ENCODE peak calls at places on chromosomes 6 and 20, in ten cellular contexts. One of them, this sample, is unnamed.

GRCh38 chr20:59004763-59005522 is 2.1 kb downstream of the CTSZ start:
- DNase-seq in body of pancreas: peak
- DNase-seq in GM12891: peak
- DNase-seq in ovary: no peak
- DNase-seq in transverse colon: peak
- DNase-seq in GM12878: peak
- DNase-seq in Peyer's patch: peak
- DNase-seq in sigmoid colon: peak
- DNase-seq in A549: no peak
- DNase-seq in spleen: peak
- DNase-seq in this sample: no peak

GRCh38 chr6:46130665-46131064 is 876 bp downstream of the ENPP4 start:
- DNase-seq in body of pancreas: no peak
- DNase-seq in GM12891: no peak
- DNase-seq in ovary: no peak
- DNase-seq in transverse colon: no peak
- DNase-seq in GM12878: no peak
- DNase-seq in Peyer's patch: no peak
- DNase-seq in sigmoid colon: no peak
- DNase-seq in A549: no peak
- DNase-seq in spleen: no peak
- DNase-seq in this sample: no peak

GRCh38 chr6:128515550-128516513 is 4.6 kb downstream of the PTPRK start:
- DNase-seq in body of pancreas: no peak
- DNase-seq in GM12891: no peak
- DNase-seq in ovary: no peak
- DNase-seq in transverse colon: no peak
- DNase-seq in GM12878: no peak
- DNase-seq in Peyer's patch: no peak
- DNase-seq in sigmoid colon: no peak
- DNase-seq in A549: no peak
- DNase-seq in spleen: no peak
- DNase-seq in this sample: no peak

GRCh38 chr20:54320148-54320607 is 112.3 kb downstream of the PFDN4 start:
- DNase-seq in body of pancreas: no peak
- DNase-seq in GM12891: no peak
- DNase-seq in ovary: no peak
- DNase-seq in transverse colon: no peak
- DNase-seq in GM12878: no peak
- DNase-seq in Peyer's patch: no peak
- DNase-seq in sigmoid colon: no peak
- DNase-seq in A549: no peak
- DNase-seq in spleen: no peak
- DNase-seq in this sample: no peak

GRCh38 chr20:62740286-62741141 is 31.9 kb downstream of the NTSR1 start:
- DNase-seq in body of pancreas: peak
- DNase-seq in GM12891: peak
- DNase-seq in ovary: peak
- DNase-seq in transverse colon: peak
- DNase-seq in GM12878: peak
- DNase-seq in Peyer's patch: peak
- DNase-seq in sigmoid colon: peak
- DNase-seq in A549: peak
- DNase-seq in spleen: peak
- DNase-seq in this sample: peak

GRCh38 chr6:136103763-136104311 is 146.3 kb downstream of the MTFR2 start:
- DNase-seq in body of pancreas: peak
- DNase-seq in GM12891: no peak
- DNase-seq in ovary: no peak
- DNase-seq in transverse colon: peak
- DNase-seq in GM12878: no peak
- DNase-seq in Peyer's patch: no peak
- DNase-seq in sigmoid colon: peak
- DNase-seq in A549: no peak
- DNase-seq in spleen: no peak
- DNase-seq in this sample: no peak

GRCh38 chr6:128573036-128573435 is 52.6 kb upstream of the PTPRK start:
- DNase-seq in body of pancreas: no peak
- DNase-seq in GM12891: no peak
- DNase-seq in ovary: no peak
- DNase-seq in transverse colon: no peak
- DNase-seq in GM12878: no peak
- DNase-seq in Peyer's patch: no peak
- DNase-seq in sigmoid colon: no peak
- DNase-seq in A549: no peak
- DNase-seq in spleen: no peak
- DNase-seq in this sample: no peak

GRCh38 chr6:120405947-120406346 is 928.3 kb downstream of the TBC1D32 start:
- DNase-seq in body of pancreas: no peak
- DNase-seq in GM12891: no peak
- DNase-seq in ovary: no peak
- DNase-seq in transverse colon: no peak
- DNase-seq in GM12878: no peak
- DNase-seq in Peyer's patch: no peak
- DNase-seq in sigmoid colon: no peak
- DNase-seq in A549: no peak
- DNase-seq in spleen: no peak
- DNase-seq in this sample: no peak

GRCh38 chr20:63009988-63010769 is 3.4 kb upstream of the BHLHE23 start:
- DNase-seq in body of pancreas: peak
- DNase-seq in GM12891: peak
- DNase-seq in ovary: no peak
- DNase-seq in transverse colon: peak
- DNase-seq in GM12878: peak
- DNase-seq in Peyer's patch: peak
- DNase-seq in sigmoid colon: no peak
- DNase-seq in A549: no peak
- DNase-seq in spleen: peak
- DNase-seq in this sample: no peak

GRCh38 chr6:165821754-165822153 is 158.7 kb upstream of the PDE10A start:
- DNase-seq in body of pancreas: no peak
- DNase-seq in GM12891: no peak
- DNase-seq in ovary: no peak
- DNase-seq in transverse colon: no peak
- DNase-seq in GM12878: no peak
- DNase-seq in Peyer's patch: no peak
- DNase-seq in sigmoid colon: no peak
- DNase-seq in A549: no peak
- DNase-seq in spleen: no peak
- DNase-seq in this sample: no peak

GRCh38 chr6:104527761-104528415 is 331.8 kb downstream of the HACE1 start:
- DNase-seq in body of pancreas: peak
- DNase-seq in GM12891: no peak
- DNase-seq in ovary: no peak
- DNase-seq in transverse colon: peak
- DNase-seq in GM12878: no peak
- DNase-seq in Peyer's patch: no peak
- DNase-seq in sigmoid colon: peak
- DNase-seq in A549: no peak
- DNase-seq in spleen: no peak
- DNase-seq in this sample: no peak

GRCh38 chr20:57749131-57749690 is 39.4 kb upstream of the PMEPA1 start:
- DNase-seq in body of pancreas: no peak
- DNase-seq in GM12891: no peak
- DNase-seq in ovary: no peak
- DNase-seq in transverse colon: no peak
- DNase-seq in GM12878: no peak
- DNase-seq in Peyer's patch: no peak
- DNase-seq in sigmoid colon: peak
- DNase-seq in A549: no peak
- DNase-seq in spleen: peak
- DNase-seq in this sample: no peak

GRCh38 chr20:48841196-48841860 is 13.5 kb upstream of the PREX1 start:
- DNase-seq in body of pancreas: no peak
- DNase-seq in GM12891: no peak
- DNase-seq in ovary: no peak
- DNase-seq in transverse colon: no peak
- DNase-seq in GM12878: no peak
- DNase-seq in Peyer's patch: no peak
- DNase-seq in sigmoid colon: no peak
- DNase-seq in A549: no peak
- DNase-seq in spleen: no peak
- DNase-seq in this sample: no peak

GRCh38 chr20:34955232-34956040 is at the start of the genes GSS and MYH7B:
- DNase-seq in body of pancreas: peak
- DNase-seq in GM12891: peak
- DNase-seq in ovary: peak
- DNase-seq in transverse colon: peak
- DNase-seq in GM12878: peak
- DNase-seq in Peyer's patch: peak
- DNase-seq in sigmoid colon: peak
- DNase-seq in A549: peak
- DNase-seq in spleen: peak
- DNase-seq in this sample: peak
- TF ChIP-seq POLR2A in body of pancreas: peak
- TF ChIP-seq POLR2A in GM12891: peak
- TF ChIP-seq POLR2A in ovary: peak
- TF ChIP-seq POLR2A in transverse colon: peak
- TF ChIP-seq POLR2A in GM12878: peak
- TF ChIP-seq POLR2A in Peyer's patch: peak
- TF ChIP-seq POLR2A in sigmoid colon: peak
- TF ChIP-seq POLR2A in A549: peak
- TF ChIP-seq POLR2A in spleen: peak
- TF ChIP-seq POLR2A in this sample: peak

GRCh38 chr6:66538548-66539135 is 831.6 kb upstream of the EYS start:
- DNase-seq in body of pancreas: no peak
- DNase-seq in GM12891: no peak
- DNase-seq in ovary: no peak
- DNase-seq in transverse colon: no peak
- DNase-seq in GM12878: no peak
- DNase-seq in Peyer's patch: no peak
- DNase-seq in sigmoid colon: no peak
- DNase-seq in A549: no peak
- DNase-seq in spleen: no peak
- DNase-seq in this sample: no peak

GRCh38 chr6:66533921-66534404 is 826.9 kb upstream of the EYS start:
- DNase-seq in body of pancreas: no peak
- DNase-seq in GM12891: no peak
- DNase-seq in ovary: no peak
- DNase-seq in transverse colon: no peak
- DNase-seq in GM12878: no peak
- DNase-seq in Peyer's patch: no peak
- DNase-seq in sigmoid colon: no peak
- DNase-seq in A549: no peak
- DNase-seq in spleen: no peak
- DNase-seq in this sample: no peak
- TF ChIP-seq POLR2A in body of pancreas: no peak
- TF ChIP-seq POLR2A in GM12891: no peak
- TF ChIP-seq POLR2A in ovary: no peak
- TF ChIP-seq POLR2A in transverse colon: no peak
- TF ChIP-seq POLR2A in GM12878: no peak
- TF ChIP-seq POLR2A in Peyer's patch: no peak
- TF ChIP-seq POLR2A in sigmoid colon: no peak
- TF ChIP-seq POLR2A in A549: no peak
- TF ChIP-seq POLR2A in spleen: no peak
- TF ChIP-seq POLR2A in this sample: no peak

GRCh38 chr20:22526512-22527012 is 57.8 kb downstream of the FOXA2 start:
- DNase-seq in body of pancreas: no peak
- DNase-seq in GM12891: no peak
- DNase-seq in ovary: no peak
- DNase-seq in transverse colon: no peak
- DNase-seq in GM12878: no peak
- DNase-seq in Peyer's patch: no peak
- DNase-seq in sigmoid colon: no peak
- DNase-seq in A549: no peak
- DNase-seq in spleen: no peak
- DNase-seq in this sample: no peak

GRCh38 chr20:22523499-22524392 is 60.6 kb downstream of the FOXA2 start:
- DNase-seq in body of pancreas: peak
- DNase-seq in GM12891: no peak
- DNase-seq in ovary: no peak
- DNase-seq in transverse colon: peak
- DNase-seq in GM12878: no peak
- DNase-seq in Peyer's patch: peak
- DNase-seq in sigmoid colon: no peak
- DNase-seq in A549: no peak
- DNase-seq in spleen: no peak
- DNase-seq in this sample: no peak

GRCh38 chr20:22524393-22525015 is 59.9 kb downstream of the FOXA2 start:
- DNase-seq in body of pancreas: peak
- DNase-seq in GM12891: no peak
- DNase-seq in ovary: no peak
- DNase-seq in transverse colon: no peak
- DNase-seq in GM12878: no peak
- DNase-seq in Peyer's patch: no peak
- DNase-seq in sigmoid colon: no peak
- DNase-seq in A549: no peak
- DNase-seq in spleen: no peak
- DNase-seq in this sample: no peak

GRCh38 chr20:22525821-22526220 is 58.6 kb downstream of the FOXA2 start:
- DNase-seq in body of pancreas: peak
- DNase-seq in GM12891: no peak
- DNase-seq in ovary: no peak
- DNase-seq in transverse colon: no peak
- DNase-seq in GM12878: no peak
- DNase-seq in Peyer's patch: no peak
- DNase-seq in sigmoid colon: no peak
- DNase-seq in A549: no peak
- DNase-seq in spleen: no peak
- DNase-seq in this sample: no peak

GRCh38 chr20:22525069-22525820 is 59.1 kb downstream of the FOXA2 start:
- DNase-seq in body of pancreas: no peak
- DNase-seq in GM12891: no peak
- DNase-seq in ovary: no peak
- DNase-seq in transverse colon: no peak
- DNase-seq in GM12878: no peak
- DNase-seq in Peyer's patch: no peak
- DNase-seq in sigmoid colon: no peak
- DNase-seq in A549: no peak
- DNase-seq in spleen: no peak
- DNase-seq in this sample: no peak
- TF ChIP-seq POLR2A in body of pancreas: no peak
- TF ChIP-seq POLR2A in GM12891: no peak
- TF ChIP-seq POLR2A in ovary: no peak
- TF ChIP-seq POLR2A in transverse colon: no peak
- TF ChIP-seq POLR2A in GM12878: no peak
- TF ChIP-seq POLR2A in Peyer's patch: no peak
- TF ChIP-seq POLR2A in sigmoid colon: no peak
- TF ChIP-seq POLR2A in A549: no peak
- TF ChIP-seq POLR2A in spleen: no peak
- TF ChIP-seq POLR2A in this sample: no peak

DNA sequence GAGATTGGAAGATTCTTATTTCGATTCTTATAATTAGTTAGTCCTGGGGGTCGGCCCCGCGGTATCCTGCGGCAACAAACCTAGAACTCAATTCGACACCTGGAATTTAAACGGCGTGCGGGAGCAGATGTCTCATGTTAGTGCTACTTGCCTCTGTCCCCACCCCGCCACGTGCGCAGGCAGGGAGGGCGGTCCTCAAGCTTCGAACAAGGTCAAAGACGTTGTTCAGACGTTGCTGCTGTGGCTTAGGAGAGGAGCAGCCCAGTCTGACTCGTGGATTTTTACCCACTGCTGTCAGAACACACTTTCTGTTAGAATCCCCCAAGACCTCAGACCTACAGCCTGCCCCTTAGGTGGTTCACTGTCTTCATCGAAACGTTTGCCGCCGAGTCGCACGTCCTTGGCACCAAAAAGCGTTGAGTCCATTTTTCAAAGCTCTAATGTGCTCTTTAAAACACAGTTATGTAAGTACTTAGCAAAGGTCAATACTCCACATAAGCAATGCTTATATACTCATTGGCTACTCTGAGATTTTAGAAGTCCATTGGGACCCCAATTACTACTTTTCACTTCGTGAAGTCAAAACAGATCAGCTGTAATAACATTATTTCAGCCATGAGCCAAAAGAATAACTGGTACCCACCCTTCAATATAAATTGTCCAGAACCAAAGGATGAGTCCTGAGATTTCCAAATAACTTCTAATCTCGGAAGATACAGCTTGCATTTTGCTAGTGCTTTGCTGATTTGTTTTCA is 2.7 kb upstream of the C6orf62 start:
- DNase-seq in body of pancreas: peak
- DNase-seq in GM12891: no peak
- DNase-seq in ovary: no peak
- DNase-seq in transverse colon: peak
- DNase-seq in GM12878: no peak
- DNase-seq in Peyer's patch: peak
- DNase-seq in sigmoid colon: no peak
- DNase-seq in A549: peak
- DNase-seq in spleen: no peak
- DNase-seq in this sample: peak
- TF ChIP-seq POLR2A in body of pancreas: peak
- TF ChIP-seq POLR2A in GM12891: peak
- TF ChIP-seq POLR2A in ovary: peak
- TF ChIP-seq POLR2A in transverse colon: peak
- TF ChIP-seq POLR2A in GM12878: peak
- TF ChIP-seq POLR2A in Peyer's patch: peak
- TF ChIP-seq POLR2A in sigmoid colon: peak
- TF ChIP-seq POLR2A in A549: peak
- TF ChIP-seq POLR2A in spleen: peak
- TF ChIP-seq POLR2A in this sample: peak